ENCODE peak calls at places on chromosomes 6 and 20, in six cellular contexts. T, A, V, B, Y and R are unnamed samples.

GRCh38 chr6:37706749-37707148 is 9.1 kb upstream of the MDGA1 start:
- DNase-seq in A (no peak), V (no peak), Y (no peak), B (no peak), T (no peak), R (no peak)

GRCh38 chr6:147298461-147298860 is 94.2 kb downstream of the STXBP5 start:
- DNase-seq in B (no peak), V (no peak), T (no peak), A (no peak), Y (no peak), R (no peak)

GRCh38 chr6:20817806-20818320 is 283.6 kb downstream of the CDKAL1 start:
- DNase-seq in T (no peak), A (no peak), V (no peak), Y (no peak), B (no peak), R (no peak)

GRCh38 chr20:35283441-35284266 is 918 bp downstream of the EIF6 start:
- DNase-seq in T (no peak), V (no peak), B (no peak), Y (no peak), A (no peak), R (no peak)

GRCh38 chr6:157974341-157974894 is 7.2 kb upstream of the SYNJ2 start:
- DNase-seq in V (no peak), Y (no peak), A (no peak), T (no peak), B (no peak), R (no peak)

GRCh38 chr6:4687989-4688947 is 87.9 kb upstream of the CDYL start:
- DNase-seq in T (no peak), B (no peak), Y (no peak), V (no peak), A (no peak), R (no peak)

GRCh38 chr6:35804996-35805736 is at the start of gene LHFPL5:
- DNase-seq in V (no peak), B (peak), A (peak), T (peak), Y (peak), R (no peak)

GRCh38 chr6:2221724-2222274 is 23.6 kb downstream of the GMDS start:
- DNase-seq in T (no peak), B (no peak), V (no peak), A (peak), Y (no peak), R (no peak)

GRCh38 chr6:88262372-88262771 is 96.2 kb upstream of the CNR1 start:
- DNase-seq in T (no peak), B (no peak), Y (no peak), A (no peak), V (no peak), R (no peak)

GRCh38 chr6:4820704-4821276 is 44.6 kb downstream of the CDYL start:
- DNase-seq in Y (no peak), A (no peak), B (no peak), V (no peak), T (no peak), R (no peak)

GRCh38 chr6:162264581-162264980 is 463.0 kb downstream of the PRKN start:
- DNase-seq in Y (no peak), B (no peak), V (no peak), A (no peak), T (no peak), R (no peak)

GRCh38 chr6:39055661-39056060 is 7.1 kb downstream of the GLP1R start:
- DNase-seq in T (no peak), V (no peak), B (no peak), A (no peak), Y (no peak), R (no peak)

GRCh38 chr20:56460459-56460858 is 8.0 kb upstream of the RTF2 start:
- DNase-seq in A (no peak), Y (no peak), T (no peak), V (no peak), B (peak), R (no peak)

GRCh38 chr20:5592823-5593761 is 157.1 kb upstream of the SHLD1 start:
- DNase-seq in B (peak), V (no peak), A (no peak), T (no peak), Y (no peak), R (no peak)

GRCh38 chr20:46546936-46547335 is 3.5 kb downstream of the OCSTAMP start:
- DNase-seq in T (no peak), B (no peak), A (no peak), Y (no peak), V (no peak), R (no peak)

GRCh38 chr6:50608421-50608820 is 104.9 kb upstream of the TFAP2D start:
- DNase-seq in T (no peak), Y (no peak), B (no peak), A (no peak), V (no peak), R (no peak)

GRCh38 chr20:16620961-16621360 is 47.7 kb upstream of the KIF16B start:
- DNase-seq in Y (no peak), V (no peak), A (no peak), T (no peak), B (no peak), R (no peak)

GRCh38 chr6:56246941-56247653 is at the start of gene COL21A1:
- DNase-seq in T (peak), V (peak), B (no peak), A (no peak), Y (peak), R (no peak)

GRCh38 chr6:165662671-165663282 is at the start of gene PDE10A:
- DNase-seq in V (no peak), B (no peak), A (no peak), Y (peak), T (peak), R (no peak)

GRCh38 chr20:33418033-33418432 is 16.7 kb upstream of the CDK5RAP1 start:
- DNase-seq in A (no peak), B (no peak), Y (no peak), V (no peak), T (no peak), R (no peak)

GRCh38 chr6:23173231-23173630 is 603.9 kb downstream of the HDGFL1 start:
- DNase-seq in A (no peak), B (no peak), Y (no peak), V (no peak), T (no peak), R (no peak)

GRCh38 chr6:72218125-72218524 is 331.8 kb downstream of the RIMS1 start:
- DNase-seq in A (peak), T (peak), V (peak), B (no peak), Y (peak), R (no peak)

GRCh38 chr6:43931201-43931600 is 161.2 kb downstream of the VEGFA start:
- DNase-seq in T (no peak), A (no peak), Y (no peak), B (no peak), V (no peak), R (no peak)

GRCh38 chr6:43491750-43492661 is 14.6 kb downstream of the TJAP1 start:
- DNase-seq in Y (no peak), B (no peak), V (no peak), A (no peak), T (no peak), R (no peak)